ENCODE peak calls at places on chromosomes 3 and 15, in four cellular contexts. J is CD4-positive, alpha-beta memory T cell; M is progenitor cell of endocrine pancreas; C is SW480. Q is an unnamed sample.

GRCh38 chr15:85826756-85827515 is 32.2 kb upstream of the KLHL25 start:
- DNase-seq in J (no peak), M (no peak), C (no peak), Q (peak; percentile 30)

GRCh38 chr3:187669675-187670504 is at the start of gene SST:
- DNase-seq in J (no peak), M (peak; percentile 73), C (no peak), Q (peak; percentile 66)

GRCh38 chr3:196140224-196140623 is 58.3 kb upstream of the TFRC start:
- DNase-seq in J (no peak), M (no peak), C (no peak), Q (no peak)

GRCh38 chr15:58748787-58749531 is 548 bp downstream of the ADAM10 start:
- DNase-seq in J (peak; percentile 43), M (peak; percentile 54), C (peak; percentile 52), Q (peak; percentile 59)

GRCh38 chr3:171995486-171995885 is 43.9 kb upstream of the FNDC3B start:
- DNase-seq in J (no peak), M (no peak), C (no peak), Q (no peak)

GRCh38 chr3:133938770-133939495 is 43.3 kb upstream of the RAB6B start:
- DNase-seq in J (no peak), M (no peak), C (no peak), Q (peak; percentile 56)

GRCh38 chr3:150547045-150547753 is 612 bp downstream of the EIF2A start:
- DNase-seq in J (no peak), M (no peak), C (peak; percentile 77), Q (peak; percentile 29)

GRCh38 chr3:53161820-53162671 is 1.0 kb downstream of the PRKCD start:
- DNase-seq in J (peak; percentile 36), M (peak; percentile 24), C (no peak), Q (peak; percentile 24)

GRCh38 chr3:184636774-184637316 is 75.0 kb downstream of the MAGEF1 start:
- DNase-seq in J (peak; percentile 9), M (no peak), C (peak; percentile 56), Q (peak; percentile 59)

GRCh38 chr3:56928379-56929068 is 126.8 kb upstream of the ARHGEF3 start:
- DNase-seq in J (peak; percentile 53), M (no peak), C (peak; percentile 43), Q (peak; percentile 64)

GRCh38 chr3:31392568-31392967 is 140.2 kb upstream of the STT3B start:
- DNase-seq in J (no peak), M (no peak), C (no peak), Q (no peak)

GRCh38 chr15:44804303-44805046 is 68.1 kb downstream of the TRIM69 start:
- DNase-seq in J (no peak), M (no peak), C (no peak), Q (peak; percentile 81)

GRCh38 chr15:40508216-40508615 is 37.4 kb downstream of the CHST14 start:
- DNase-seq in J (no peak), M (no peak), C (no peak), Q (no peak)

GRCh38 chr3:74639681-74640080 is 25.2 kb upstream of the CNTN3 start:
- DNase-seq in J (no peak), M (no peak), C (no peak), Q (no peak)

GRCh38 chr3:13884851-13885703 is 5.2 kb upstream of the WNT7A start:
- DNase-seq in J (peak; percentile 80), M (peak; percentile 68), C (peak; percentile 78), Q (peak; percentile 7)

GRCh38 chr3:122948398-122948797 is 79.2 kb downstream of the SEMA5B start:
- DNase-seq in J (no peak), M (no peak), C (no peak), Q (no peak)

GRCh38 chr15:99708563-99708962 is 24.7 kb downstream of the LYSMD4 start:
- DNase-seq in J (no peak), M (no peak), C (peak; percentile 76), Q (peak; percentile 95)

GRCh38 chr3:9745521-9745920 is 4.2 kb upstream of the OGG1 start:
- DNase-seq in J (no peak), M (no peak), C (no peak), Q (no peak)

GRCh38 chr3:79255696-79256095 is 512.1 kb downstream of the ROBO1 start:
- DNase-seq in J (no peak), M (no peak), C (no peak), Q (no peak)

GRCh38 chr3:40877651-40878463 is 321.4 kb upstream of the CTNNB1 start:
- DNase-seq in J (no peak), M (no peak), C (peak; percentile 35), Q (peak; percentile 84)

GRCh38 chr15:88385078-88385700 is 82.0 kb downstream of the MRPL46 start:
- DNase-seq in J (no peak), M (no peak), C (peak; percentile 29), Q (no peak)

GRCh38 chr15:46131876-46132275 is 497.0 kb downstream of the SQOR start:
- DNase-seq in J (no peak), M (no peak), C (no peak), Q (no peak)

GRCh38 chr3:49013738-49014660 is 4.4 kb downstream of the DALRD3 start:
- DNase-seq in J (peak; percentile 49), M (peak; percentile 56), C (peak; percentile 73), Q (peak; percentile 49)

GRCh38 chr3:197372076-197372661 is 73.8 kb upstream of the DLG1 start:
- DNase-seq in J (no peak), M (no peak), C (peak; percentile 96), Q (peak; percentile 80)

GRCh38 chr3:127172670-127173515 is 20.0 kb upstream of the PRR23E start:
- DNase-seq in J (no peak), M (no peak), C (peak; percentile 55), Q (peak; percentile 30)

GRCh38 chr15:63086967-63087366 is 34.7 kb upstream of the LACTB start:
- DNase-seq in J (no peak), M (no peak), C (no peak), Q (no peak)

GRCh38 chr15:99310745-99311144 is 59.5 kb downstream of the LRRC28 start:
- DNase-seq in J (no peak), M (no peak), C (no peak), Q (no peak)

GRCh38 chr3:122497425-122497824 is 17.3 kb downstream of the KPNA1 start:
- DNase-seq in J (peak; percentile 17), M (no peak), C (peak; percentile 81), Q (peak; percentile 84)

GRCh38 chr3:120931593-120931992 is 23.6 kb downstream of the STXBP5L start:
- DNase-seq in J (no peak), M (no peak), C (no peak), Q (no peak)

GRCh38 chr3:73431136-73431933 is 193.4 kb downstream of the PDZRN3 start:
- DNase-seq in J (no peak), M (no peak), C (no peak), Q (no peak)

GRCh38 chr3:32937331-32937730 is 14.1 kb upstream of the CCR4 start:
- DNase-seq in J (no peak), M (no peak), C (no peak), Q (no peak)

GRCh38 chr3:58063424-58063823 is 55.2 kb downstream of the FLNB start:
- DNase-seq in J (no peak), M (no peak), C (peak; percentile 78), Q (peak; percentile 83)

GRCh38 chr3:164641071-164641470 is 437.2 kb downstream of the SI start:
- DNase-seq in J (no peak), M (no peak), C (no peak), Q (no peak)

GRCh38 chr15:49902791-49903481 is 216.1 kb downstream of the ATP8B4 start:
- DNase-seq in J (no peak), M (no peak), C (no peak), Q (peak; percentile 80)

GRCh38 chr3:178386401-178386800 is 149.8 kb upstream of the KCNMB2 start:
- DNase-seq in J (no peak), M (no peak), C (no peak), Q (no peak)

GRCh38 chr15:76312540-76313174 is 1.4 kb upstream of the ETFA start:
- DNase-seq in J (no peak), M (no peak), C (peak; percentile 7), Q (peak; percentile 13)

GRCh38 chr3:172194702-172195392 is 155.5 kb downstream of the FNDC3B start:
- DNase-seq in J (no peak), M (no peak), C (no peak), Q (peak; percentile 65)

Q was measured in fibroblast of pulmonary artery.